ENCODE peak calls at places on chromosomes 2 and 18, in nine cellular contexts. O, B, I, X, V, Q, E, T and P are unnamed samples.
A peak's percentile ranks its signal among the peaks of the same experiment; 100 is the strongest.

GRCh38 chr2:147026664-147027278 is 818.1 kb upstream of the ACVR2A start:
- DNase-seq in V (no peak), X (no peak), I (no peak), E (no peak), Q (no peak), T (no peak), O (no peak), B (no peak), P (no peak)

GRCh38 chr18:23927821-23928746 is 86.5 kb upstream of the TTC39C start:
- DNase-seq in X (no peak), Q (no peak), O (no peak), E (no peak), B (no peak), T (no peak), V (no peak), I (peak; percentile 17), P (no peak)

GRCh38 chr18:45998244-45998643 is 31.1 kb upstream of the EPG5 start:
- DNase-seq in E (no peak), Q (no peak), B (peak; percentile 56), O (peak; percentile 16), I (no peak), V (no peak), T (no peak), X (peak; percentile 1), P (no peak)

GRCh38 chr2:191051825-191052778 is 38.1 kb upstream of the STAT1 start:
- DNase-seq in B (peak; percentile 62), O (no peak), Q (no peak), T (no peak), E (no peak), I (peak; percentile 53), X (no peak), V (no peak), P (no peak)

GRCh38 chr2:68423966-68424650 is 43.0 kb downstream of the FBXO48 start:
- DNase-seq in T (no peak), O (no peak), B (no peak), X (no peak), Q (no peak), V (no peak), I (no peak), E (no peak), P (no peak)

GRCh38 chr2:150303281-150303680 is 184.2 kb downstream of the RND3 start:
- DNase-seq in O (no peak), V (no peak), B (peak; percentile 33), X (no peak), I (no peak), Q (no peak), E (no peak), T (no peak), P (no peak)

GRCh38 chr2:172693529-172694185 is 42.0 kb upstream of the RAPGEF4 start:
- DNase-seq in V (no peak), B (no peak), T (no peak), O (no peak), E (no peak), I (no peak), X (no peak), Q (no peak), P (no peak)

GRCh38 chr2:154402138-154402714 is 296.3 kb upstream of the KCNJ3 start:
- DNase-seq in X (no peak), V (no peak), O (no peak), T (no peak), B (peak; percentile 39), I (no peak), E (no peak), Q (no peak), P (no peak)

GRCh38 chr2:69375494-69376353 is 11.3 kb downstream of the GFPT1 start:
- DNase-seq in I (peak; percentile 38), Q (no peak), B (peak; percentile 63), E (no peak), X (no peak), T (no peak), V (no peak), O (no peak), P (no peak)

GRCh38 chr2:112163541-112163981 is 25.4 kb downstream of the FBLN7 start:
- DNase-seq in O (no peak), V (no peak), B (no peak), E (no peak), X (no peak), T (no peak), Q (no peak), I (no peak), P (no peak)

GRCh38 chr18:48850891-48851302 is 99.9 kb downstream of the SMAD7 start:
- DNase-seq in V (no peak), E (no peak), X (no peak), I (no peak), O (no peak), B (peak; percentile 80), T (no peak), Q (no peak), P (no peak)

GRCh38 chr18:65091737-65092329 is 659.0 kb upstream of the CDH7 start:
- DNase-seq in X (no peak), B (peak; percentile 71), O (no peak), I (peak; percentile 33), V (no peak), Q (no peak), T (no peak), E (no peak), P (no peak)

GRCh38 chr2:187349328-187349944 is 98.6 kb downstream of the CALCRL start:
- DNase-seq in E (no peak), V (no peak), Q (no peak), X (no peak), I (no peak), T (no peak), O (no peak), B (no peak), P (no peak)

GRCh38 chr2:118668431-118669424 is 178.7 kb downstream of the EN1 start:
- DNase-seq in E (no peak), X (no peak), O (no peak), B (peak; percentile 70), V (no peak), Q (no peak), I (no peak), T (no peak), P (no peak)

GRCh38 chr2:60948926-60949579 is 67.7 kb downstream of the REL start:
- DNase-seq in B (no peak), V (no peak), O (no peak), Q (no peak), E (no peak), I (no peak), T (no peak), X (no peak), P (no peak)